ENCODE peak calls at places on chromosomes 16 and 17, in eight cellular contexts. One of them, this sample, is unnamed.

GRCh38 chr16:89001117-89002027 is 24.4 kb upstream of the CBFA2T3 start:
- DNase-seq in HCT116: no peak
- DNase-seq in COR-L47: no peak
- DNase-seq in left ventricle myocardium inferior: no peak
- DNase-seq in GM12891: no peak
- DNase-seq in HFFc6: no peak
- DNase-seq in aorta: no peak
- DNase-seq in effector memory CD8-positive, alpha-beta T cell: no peak
- DNase-seq in this sample: no peak

GRCh38 chr16:11399261-11399831 is 54.1 kb downstream of the RMI2 start:
- DNase-seq in HCT116: no peak
- DNase-seq in COR-L47: no peak
- DNase-seq in left ventricle myocardium inferior: no peak
- DNase-seq in GM12891: no peak
- DNase-seq in HFFc6: no peak
- DNase-seq in aorta: peak
- DNase-seq in effector memory CD8-positive, alpha-beta T cell: no peak
- DNase-seq in this sample: no peak

GRCh38 chr17:59899099-59899498 is 6.2 kb downstream of the RPS6KB1 start:
- DNase-seq in HCT116: no peak
- DNase-seq in COR-L47: no peak
- DNase-seq in left ventricle myocardium inferior: no peak
- DNase-seq in GM12891: no peak
- DNase-seq in HFFc6: peak
- DNase-seq in aorta: no peak
- DNase-seq in effector memory CD8-positive, alpha-beta T cell: peak
- DNase-seq in this sample: peak

GRCh38 chr17:44442806-44443205 is 53.4 kb upstream of the ITGA2B start:
- DNase-seq in HCT116: no peak
- DNase-seq in COR-L47: no peak
- DNase-seq in left ventricle myocardium inferior: no peak
- DNase-seq in GM12891: no peak
- DNase-seq in HFFc6: no peak
- DNase-seq in aorta: no peak
- DNase-seq in effector memory CD8-positive, alpha-beta T cell: no peak
- DNase-seq in this sample: no peak

GRCh38 chr17:47844814-47845453 is 3.9 kb upstream of the SCRN2 start:
- DNase-seq in HCT116: no peak
- DNase-seq in COR-L47: no peak
- DNase-seq in left ventricle myocardium inferior: no peak
- DNase-seq in GM12891: no peak
- DNase-seq in HFFc6: peak
- DNase-seq in aorta: no peak
- DNase-seq in effector memory CD8-positive, alpha-beta T cell: no peak
- DNase-seq in this sample: no peak

GRCh38 chr17:9053406-9053805 is 32.1 kb downstream of the NTN1 start:
- DNase-seq in HCT116: no peak
- DNase-seq in COR-L47: no peak
- DNase-seq in left ventricle myocardium inferior: no peak
- DNase-seq in GM12891: no peak
- DNase-seq in HFFc6: no peak
- DNase-seq in aorta: no peak
- DNase-seq in effector memory CD8-positive, alpha-beta T cell: no peak
- DNase-seq in this sample: no peak

GRCh38 chr17:81608605-81609004 is 28.3 kb downstream of the NPLOC4 start:
- DNase-seq in HCT116: no peak
- DNase-seq in COR-L47: no peak
- DNase-seq in left ventricle myocardium inferior: no peak
- DNase-seq in GM12891: no peak
- DNase-seq in HFFc6: no peak
- DNase-seq in aorta: no peak
- DNase-seq in effector memory CD8-positive, alpha-beta T cell: no peak
- DNase-seq in this sample: no peak

GRCh38 chr17:74964988-74965622 is 7.5 kb downstream of the HID1 start:
- DNase-seq in HCT116: no peak
- DNase-seq in COR-L47: no peak
- DNase-seq in left ventricle myocardium inferior: no peak
- DNase-seq in GM12891: no peak
- DNase-seq in HFFc6: no peak
- DNase-seq in aorta: no peak
- DNase-seq in effector memory CD8-positive, alpha-beta T cell: no peak
- DNase-seq in this sample: no peak

GRCh38 chr17:63398680-63399079 is 47.4 kb downstream of the CYB561 start:
- DNase-seq in HCT116: no peak
- DNase-seq in COR-L47: no peak
- DNase-seq in left ventricle myocardium inferior: no peak
- DNase-seq in GM12891: no peak
- DNase-seq in HFFc6: no peak
- DNase-seq in aorta: no peak
- DNase-seq in effector memory CD8-positive, alpha-beta T cell: no peak
- DNase-seq in this sample: peak

GRCh38 chr17:57315061-57315851 is 58.9 kb downstream of the MSI2 start:
- DNase-seq in HCT116: no peak
- DNase-seq in COR-L47: peak
- DNase-seq in left ventricle myocardium inferior: no peak
- DNase-seq in GM12891: no peak
- DNase-seq in HFFc6: no peak
- DNase-seq in aorta: no peak
- DNase-seq in effector memory CD8-positive, alpha-beta T cell: no peak
- DNase-seq in this sample: no peak

GRCh38 chr16:67199808-67200198 is 872 bp downstream of the ELMO3 start:
- DNase-seq in HCT116: no peak
- DNase-seq in COR-L47: no peak
- DNase-seq in left ventricle myocardium inferior: no peak
- DNase-seq in GM12891: no peak
- DNase-seq in HFFc6: no peak
- DNase-seq in aorta: no peak
- DNase-seq in effector memory CD8-positive, alpha-beta T cell: no peak
- DNase-seq in this sample: no peak

GRCh38 chr17:80800775-80801391 is 190.8 kb upstream of the CHMP6 start:
- DNase-seq in HCT116: no peak
- DNase-seq in COR-L47: no peak
- DNase-seq in left ventricle myocardium inferior: no peak
- DNase-seq in GM12891: no peak
- DNase-seq in HFFc6: no peak
- DNase-seq in aorta: peak
- DNase-seq in effector memory CD8-positive, alpha-beta T cell: no peak
- DNase-seq in this sample: no peak

GRCh38 chr16:24037335-24037734 is 201.6 kb downstream of the PRKCB start:
- DNase-seq in HCT116: no peak
- DNase-seq in COR-L47: no peak
- DNase-seq in left ventricle myocardium inferior: no peak
- DNase-seq in GM12891: no peak
- DNase-seq in HFFc6: no peak
- DNase-seq in aorta: no peak
- DNase-seq in effector memory CD8-positive, alpha-beta T cell: no peak
- DNase-seq in this sample: no peak

GRCh38 chr17:59331929-59332889 is 754 bp downstream of the YPEL2 start:
- DNase-seq in HCT116: no peak
- DNase-seq in COR-L47: no peak
- DNase-seq in left ventricle myocardium inferior: peak
- DNase-seq in GM12891: no peak
- DNase-seq in HFFc6: no peak
- DNase-seq in aorta: peak
- DNase-seq in effector memory CD8-positive, alpha-beta T cell: no peak
- DNase-seq in this sample: no peak

GRCh38 chr17:17849147-17849820 is 12.5 kb upstream of the SREBF1 start:
- DNase-seq in HCT116: no peak
- DNase-seq in COR-L47: peak
- DNase-seq in left ventricle myocardium inferior: peak
- DNase-seq in GM12891: no peak
- DNase-seq in HFFc6: peak
- DNase-seq in aorta: peak
- DNase-seq in effector memory CD8-positive, alpha-beta T cell: peak
- DNase-seq in this sample: peak

GRCh38 chr16:46711106-46711769 is 21.8 kb downstream of the ORC6 start:
- DNase-seq in HCT116: no peak
- DNase-seq in COR-L47: no peak
- DNase-seq in left ventricle myocardium inferior: peak
- DNase-seq in GM12891: no peak
- DNase-seq in HFFc6: no peak
- DNase-seq in aorta: no peak
- DNase-seq in effector memory CD8-positive, alpha-beta T cell: no peak
- DNase-seq in this sample: no peak

GRCh38 chr16:3454093-3454492 is 10.6 kb downstream of the NAA60 start:
- DNase-seq in HCT116: no peak
- DNase-seq in COR-L47: no peak
- DNase-seq in left ventricle myocardium inferior: no peak
- DNase-seq in GM12891: no peak
- DNase-seq in HFFc6: no peak
- DNase-seq in aorta: no peak
- DNase-seq in effector memory CD8-positive, alpha-beta T cell: no peak
- DNase-seq in this sample: no peak

GRCh38 chr17:2212328-2212981 is 91.1 kb downstream of the SMG6 start:
- DNase-seq in HCT116: no peak
- DNase-seq in COR-L47: no peak
- DNase-seq in left ventricle myocardium inferior: peak
- DNase-seq in GM12891: no peak
- DNase-seq in HFFc6: peak
- DNase-seq in aorta: peak
- DNase-seq in effector memory CD8-positive, alpha-beta T cell: no peak
- DNase-seq in this sample: peak

GRCh38 chr17:10754109-10754508 is 24.3 kb upstream of the TMEM220 start:
- DNase-seq in HCT116: peak
- DNase-seq in COR-L47: no peak
- DNase-seq in left ventricle myocardium inferior: no peak
- DNase-seq in GM12891: peak
- DNase-seq in HFFc6: no peak
- DNase-seq in aorta: no peak
- DNase-seq in effector memory CD8-positive, alpha-beta T cell: no peak
- DNase-seq in this sample: no peak

GRCh38 chr17:57868007-57868774 is 18.3 kb upstream of the MRPS23 start:
- DNase-seq in HCT116: peak
- DNase-seq in COR-L47: no peak
- DNase-seq in left ventricle myocardium inferior: peak
- DNase-seq in GM12891: peak
- DNase-seq in HFFc6: peak
- DNase-seq in aorta: peak
- DNase-seq in effector memory CD8-positive, alpha-beta T cell: no peak
- DNase-seq in this sample: peak

GRCh38 chr16:50266337-50267091 is at the start of gene ADCY7:
- DNase-seq in HCT116: peak
- DNase-seq in COR-L47: no peak
- DNase-seq in left ventricle myocardium inferior: peak
- DNase-seq in GM12891: peak
- DNase-seq in HFFc6: peak
- DNase-seq in aorta: peak
- DNase-seq in effector memory CD8-positive, alpha-beta T cell: peak
- DNase-seq in this sample: peak

GRCh38 chr17:40281663-40282062 is 6.0 kb upstream of the CDC6 start:
- DNase-seq in HCT116: no peak
- DNase-seq in COR-L47: no peak
- DNase-seq in left ventricle myocardium inferior: no peak
- DNase-seq in GM12891: no peak
- DNase-seq in HFFc6: no peak
- DNase-seq in aorta: no peak
- DNase-seq in effector memory CD8-positive, alpha-beta T cell: no peak
- DNase-seq in this sample: no peak

GRCh38 chr17:56886288-56886721 is 27.5 kb downstream of the TRIM25 start:
- DNase-seq in HCT116: no peak
- DNase-seq in COR-L47: no peak
- DNase-seq in left ventricle myocardium inferior: no peak
- DNase-seq in GM12891: no peak
- DNase-seq in HFFc6: no peak
- DNase-seq in aorta: no peak
- DNase-seq in effector memory CD8-positive, alpha-beta T cell: no peak
- DNase-seq in this sample: no peak

GRCh38 chr17:30290696-30291570 is 811 bp downstream of the BLMH start:
- DNase-seq in HCT116: no peak
- DNase-seq in COR-L47: peak
- DNase-seq in left ventricle myocardium inferior: peak
- DNase-seq in GM12891: peak
- DNase-seq in HFFc6: no peak
- DNase-seq in aorta: peak
- DNase-seq in effector memory CD8-positive, alpha-beta T cell: peak
- DNase-seq in this sample: no peak

GRCh38 chr17:34177642-34178041 is 77.4 kb upstream of the CCL2 start:
- DNase-seq in HCT116: no peak
- DNase-seq in COR-L47: no peak
- DNase-seq in left ventricle myocardium inferior: no peak
- DNase-seq in GM12891: no peak
- DNase-seq in HFFc6: peak
- DNase-seq in aorta: no peak
- DNase-seq in effector memory CD8-positive, alpha-beta T cell: no peak
- DNase-seq in this sample: peak

GRCh38 chr17:17077861-17078732 is 35.8 kb downstream of the MPRIP start:
- DNase-seq in HCT116: no peak
- DNase-seq in COR-L47: no peak
- DNase-seq in left ventricle myocardium inferior: no peak
- DNase-seq in GM12891: no peak
- DNase-seq in HFFc6: no peak
- DNase-seq in aorta: peak
- DNase-seq in effector memory CD8-positive, alpha-beta T cell: no peak
- DNase-seq in this sample: no peak

GRCh38 chr17:74390680-74391653 is 23.7 kb downstream of the GPR142 start:
- DNase-seq in HCT116: no peak
- DNase-seq in COR-L47: no peak
- DNase-seq in left ventricle myocardium inferior: no peak
- DNase-seq in GM12891: no peak
- DNase-seq in HFFc6: no peak
- DNase-seq in aorta: no peak
- DNase-seq in effector memory CD8-positive, alpha-beta T cell: no peak
- DNase-seq in this sample: no peak